ENCODE peak calls at places on chromosomes 3 and 15, in nine cellular contexts. D, F, P, H, Y, A, R, X and Q are unnamed samples.

GRCh38 chr3:170724599-170724998 is 138.7 kb upstream of the SLC7A14 start:
- DNase-seq in D (peak; percentile 98), F (no peak), P (no peak), H (peak; percentile 16), Y (no peak), A (peak; percentile 98), R (peak; percentile 41), X (no peak), Q (no peak)

GRCh38 chr15:49627407-49627877 is 6.6 kb downstream of the DTWD1 start:
- DNase-seq in D (peak; percentile 91), F (no peak), P (no peak), H (peak; percentile 30), Y (no peak), A (peak; percentile 93), R (no peak), X (no peak), Q (no peak)

GRCh38 chr3:194140520-194141414 is 4.8 kb downstream of the HES1 start:
- DNase-seq in D (no peak), F (peak; percentile 63), P (no peak), H (no peak), Y (peak; percentile 61), A (peak; percentile 48), R (peak; percentile 83), X (peak; percentile 37), Q (peak; percentile 2)

GRCh38 chr15:68419301-68420175 is 12.4 kb downstream of the ITGA11 start:
- DNase-seq in D (no peak), F (no peak), P (no peak), H (no peak), Y (no peak), A (peak; percentile 59), R (no peak), X (no peak), Q (no peak)

GRCh38 chr3:30228302-30228631 is 378.1 kb upstream of the TGFBR2 start:
- DNase-seq in D (no peak), F (no peak), P (no peak), H (no peak), Y (no peak), A (no peak), R (no peak), X (no peak), Q (no peak)

GRCh38 chr15:96321422-96322391 is 8.8 kb upstream of the NR2F2 start:
- DNase-seq in D (no peak), F (no peak), P (no peak), H (peak; percentile 47), Y (no peak), A (no peak), R (peak; percentile 81), X (no peak), Q (no peak)

GRCh38 chr15:24684313-24684712 is 8.7 kb downstream of the NPAP1 start:
- DNase-seq in D (no peak), F (no peak), P (no peak), H (no peak), Y (no peak), A (no peak), R (no peak), X (no peak), Q (no peak)

GRCh38 chr3:62439176-62439813 is 65.9 kb upstream of the FEZF2 start:
- DNase-seq in D (no peak), F (no peak), P (no peak), H (no peak), Y (no peak), A (no peak), R (no peak), X (no peak), Q (no peak)

GRCh38 chr3:114456742-114457141 is 162.9 kb downstream of the TIGIT start:
- DNase-seq in D (no peak), F (peak; percentile 52), P (no peak), H (no peak), Y (no peak), A (no peak), R (no peak), X (no peak), Q (no peak)

GRCh38 chr15:98955980-98956723 is 51.4 kb downstream of the PGPEP1L start:
- DNase-seq in D (no peak), F (no peak), P (no peak), H (no peak), Y (no peak), A (no peak), R (no peak), X (no peak), Q (no peak)

GRCh38 chr3:4409415-4409814 is 57.7 kb downstream of the SUMF1 start:
- DNase-seq in D (no peak), F (no peak), P (no peak), H (no peak), Y (no peak), A (no peak), R (no peak), X (no peak), Q (no peak)

GRCh38 chr3:57397175-57398026 is 104.9 kb upstream of the ASB14 start:
- DNase-seq in D (peak; percentile 19), F (peak; percentile 2), P (no peak), H (peak; percentile 53), Y (peak; percentile 60), A (peak; percentile 47), R (no peak), X (peak; percentile 64), Q (peak; percentile 11)

GRCh38 chr15:41506796-41507341 is 6.8 kb downstream of the LTK start:
- DNase-seq in D (no peak), F (no peak), P (no peak), H (no peak), Y (no peak), A (no peak), R (no peak), X (no peak), Q (no peak)

GRCh38 chr3:11629716-11630115 is 14.0 kb downstream of the VGLL4 start:
- DNase-seq in D (no peak), F (no peak), P (no peak), H (peak; percentile 21), Y (no peak), A (peak; percentile 97), R (no peak), X (no peak), Q (no peak)

GRCh38 chr3:4761759-4762158 is 217.5 kb upstream of the BHLHE40 start:
- DNase-seq in D (no peak), F (no peak), P (no peak), H (no peak), Y (no peak), A (no peak), R (no peak), X (no peak), Q (no peak)

GRCh38 chr3:54713455-54713854 is 214.4 kb downstream of the LRTM1 start:
- DNase-seq in D (no peak), F (no peak), P (no peak), H (no peak), Y (no peak), A (no peak), R (no peak), X (no peak), Q (no peak)

GRCh38 chr15:83659011-83659811 is 5.3 kb downstream of the ADAMTSL3 start:
- DNase-seq in D (no peak), F (no peak), P (no peak), H (no peak), Y (no peak), A (no peak), R (no peak), X (no peak), Q (no peak)

GRCh38 chr15:35182841-35183479 is 97.9 kb upstream of the NANOGP8 start:
- DNase-seq in D (no peak), F (no peak), P (no peak), H (no peak), Y (no peak), A (no peak), R (no peak), X (peak; percentile 27), Q (no peak)

GRCh38 chr15:69104050-69104750 is 56.2 kb upstream of the GLCE start:
- DNase-seq in D (no peak), F (no peak), P (no peak), H (no peak), Y (no peak), A (no peak), R (no peak), X (no peak), Q (no peak)